ENCODE peak calls at places on chromosome 16, in four cellular contexts. S, H, R and F are unnamed samples.
A peak's percentile ranks its signal among the peaks of the same experiment; 100 is the strongest.

GRCh38 chr16:76035689-76036088 is 241.5 kb upstream of the CNTNAP4 start:
- DNase-seq in S (peak; percentile 59), H (no peak), R (peak; percentile 23), F (peak; percentile 51)

GRCh38 chr16:23448392-23448791 is 4.6 kb downstream of the COG7 start:
- DNase-seq in S (no peak), H (peak; percentile 21), R (no peak), F (no peak)

GRCh38 chr16:88327566-88328312 is 55.0 kb upstream of the ZNF469 start:
- DNase-seq in S (no peak), H (no peak), R (no peak), F (no peak)

GRCh38 chr16:17830651-17831050 is 359.9 kb upstream of the XYLT1 start:
- DNase-seq in S (no peak), H (no peak), R (no peak), F (no peak)

GRCh38 chr16:31460582-31461002 is 1.3 kb downstream of the ARMC5 start:
- DNase-seq in S (peak; percentile 65), H (peak; percentile 86), R (no peak), F (peak; percentile 78)

GRCh38 chr16:22816475-22816874 is 2.5 kb downstream of the HS3ST2 start:
- DNase-seq in S (peak; percentile 0), H (peak; percentile 18), R (no peak), F (no peak)

GRCh38 chr16:67150833-67151396 is at the start of gene B3GNT9:
- DNase-seq in S (peak; percentile 76), H (peak; percentile 97), R (no peak), F (peak; percentile 84)

GRCh38 chr16:77212736-77213541 is 13.7 kb downstream of the SYCE1L start:
- DNase-seq in S (peak; percentile 73), H (peak; percentile 58), R (peak; percentile 64), F (peak; percentile 84)

GRCh38 chr16:48574766-48575165 is 35.2 kb downstream of the N4BP1 start:
- DNase-seq in S (no peak), H (no peak), R (no peak), F (no peak)

GRCh38 chr16:82510041-82510440 is 116.7 kb upstream of the CDH13 start:
- DNase-seq in S (no peak), H (no peak), R (no peak), F (no peak)

GRCh38 chr16:4350365-4350786 is 745 bp downstream of the PAM16 start:
- DNase-seq in S (no peak), H (no peak), R (no peak), F (no peak)

GRCh38 chr16:4352843-4353242 is 1.7 kb upstream of the PAM16 start:
- DNase-seq in S (no peak), H (no peak), R (no peak), F (no peak)

GRCh38 chr16:4353675-4354074 is 2.6 kb upstream of the PAM16 start:
- DNase-seq in S (no peak), H (no peak), R (no peak), F (no peak)

GRCh38 chr16:4350787-4351659 is at the start of gene PAM16:
- DNase-seq in S (peak; percentile 97), H (peak; percentile 98), R (peak; percentile 97), F (peak; percentile 98)

DNA sequence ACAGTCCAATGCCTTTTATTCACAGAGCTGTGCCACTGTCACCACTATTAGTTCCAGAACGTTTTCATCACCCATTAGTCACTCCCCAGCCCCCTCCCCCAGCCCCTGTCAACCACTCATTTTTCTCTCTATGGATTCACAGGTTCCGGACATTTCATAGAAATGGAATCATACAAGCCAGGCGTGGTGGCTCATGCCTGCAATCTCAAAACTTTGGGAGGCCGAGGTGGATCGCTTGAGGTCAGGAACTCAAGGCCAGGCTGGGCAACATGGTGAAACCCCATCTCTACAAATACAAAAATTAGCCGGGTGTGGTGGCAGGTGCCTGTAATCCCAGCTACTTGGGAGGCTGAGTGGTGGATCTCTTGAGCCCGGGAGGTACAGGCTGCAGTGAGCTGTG is 759 bp upstream of the PAM16 start:
- DNase-seq in S (no peak), H (peak; percentile 69), R (no peak), F (no peak)
- H3K4me2 ChIP-seq in S (no peak overlapping the region), H (peak overlapping the region; percentile 53), R (no peak overlapping the region), F (peak overlapping the region; percentile 28)

GRCh38 chr16:81449899-81450608 is 5.4 kb downstream of the CMIP start:
- DNase-seq in S (no peak), H (no peak), R (no peak), F (no peak)

GRCh38 chr16:81449241-81449640 is 4.6 kb downstream of the CMIP start:
- DNase-seq in S (no peak), H (no peak), R (no peak), F (no peak)

GRCh38 chr16:81447383-81448101 is 2.9 kb downstream of the CMIP start:
- DNase-seq in S (no peak), H (no peak), R (no peak), F (peak; percentile 39)

GRCh38 chr16:81446318-81447275 is 2.0 kb downstream of the CMIP start:
- DNase-seq in S (peak; percentile 66), H (peak; percentile 78), R (no peak), F (peak; percentile 44)

DNA sequence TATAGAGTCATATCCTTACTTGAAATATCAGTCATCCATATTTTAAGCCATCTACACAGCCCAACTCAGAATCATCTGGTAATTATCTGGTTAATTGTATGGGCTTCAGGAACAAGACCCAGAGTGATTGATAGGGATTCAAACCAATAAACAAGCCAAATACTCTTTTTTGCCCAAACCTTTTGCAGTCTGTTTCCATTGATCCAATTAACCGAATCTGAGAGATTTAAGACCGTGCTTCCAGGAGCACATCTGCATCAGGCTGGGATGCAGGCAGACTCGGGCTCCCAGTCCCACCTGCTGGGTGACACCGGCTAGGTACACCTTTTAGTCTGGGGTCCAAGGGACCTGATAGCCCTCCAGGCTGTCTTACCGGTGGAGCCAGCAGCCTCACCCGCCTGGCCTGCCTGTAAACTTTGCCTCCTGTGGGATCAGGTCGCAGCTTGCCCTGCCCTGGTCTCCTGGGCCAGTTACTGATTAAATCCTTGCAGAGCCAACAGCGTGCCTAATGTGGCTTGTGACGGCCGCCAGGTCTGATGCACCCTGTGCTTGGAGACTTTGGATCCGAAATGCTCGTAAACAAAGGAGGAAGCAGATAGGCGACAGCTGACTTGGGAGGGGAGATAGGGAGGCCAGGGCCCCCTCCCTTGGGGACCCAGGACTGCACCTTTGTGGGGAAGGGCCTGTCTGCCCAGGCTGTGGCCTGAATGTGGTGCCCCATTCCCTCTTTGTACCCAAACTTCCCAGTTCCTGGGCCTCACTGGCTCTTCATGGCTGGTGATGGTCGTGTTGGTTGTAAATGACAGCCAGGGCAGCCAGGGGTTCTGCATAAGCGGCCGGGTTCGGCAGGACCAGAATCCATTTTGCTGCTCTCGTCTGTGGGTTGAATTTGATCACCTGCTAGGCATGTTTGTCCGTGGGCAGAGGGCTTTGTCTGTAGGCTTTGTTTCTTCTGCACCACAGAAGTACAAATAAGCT is 3.8 kb downstream of the CMIP start:
- DNase-seq in S (no peak), H (no peak), R (no peak), F (peak; percentile 44)
- H3K4me2 ChIP-seq in S (peak overlapping the region; percentile 18), H (no peak overlapping the region), R (no peak overlapping the region), F (peak overlapping the region; percentile 100)

DNA sequence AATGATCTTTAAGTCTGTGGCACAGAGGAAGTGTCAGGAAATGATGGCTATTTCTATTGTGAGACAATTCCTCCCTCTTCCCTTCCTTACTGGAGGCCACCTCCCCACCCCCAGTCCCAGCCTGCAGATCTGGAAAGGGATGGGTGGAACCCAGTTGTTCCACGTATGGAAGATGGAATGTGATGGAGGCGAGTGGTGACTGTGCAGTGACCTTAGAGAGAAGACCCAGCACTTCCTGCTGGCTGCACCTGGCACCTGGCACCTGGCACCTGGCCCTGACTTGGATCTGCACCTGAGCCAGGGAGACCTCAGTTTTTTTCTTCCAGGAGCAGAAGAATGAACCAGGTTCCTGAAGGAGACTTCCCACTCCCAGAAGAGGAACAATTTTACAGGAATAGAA is 33.0 kb upstream of the TMC5 start:
- DNase-seq in S (no peak), H (no peak), R (no peak), F (no peak)
- H3K4me2 ChIP-seq in S (no peak overlapping the region), H (no peak overlapping the region), R (no peak overlapping the region), F (no peak overlapping the region)

GRCh38 chr16:27324851-27325301 is 11.1 kb downstream of the IL4R start:
- DNase-seq in S (peak; percentile 78), H (no peak), R (no peak), F (peak; percentile 58)

GRCh38 chr16:27321013-27321960 is 7.5 kb downstream of the IL4R start:
- DNase-seq in S (no peak), H (peak; percentile 69), R (no peak), F (no peak)

GRCh38 chr16:27323781-27324561 is 10.2 kb downstream of the IL4R start:
- DNase-seq in S (peak; percentile 18), H (no peak), R (no peak), F (no peak)

GRCh38 chr16:27325736-27326135 is 12.0 kb downstream of the IL4R start:
- DNase-seq in S (peak; percentile 32), H (no peak), R (no peak), F (no peak)

DNA sequence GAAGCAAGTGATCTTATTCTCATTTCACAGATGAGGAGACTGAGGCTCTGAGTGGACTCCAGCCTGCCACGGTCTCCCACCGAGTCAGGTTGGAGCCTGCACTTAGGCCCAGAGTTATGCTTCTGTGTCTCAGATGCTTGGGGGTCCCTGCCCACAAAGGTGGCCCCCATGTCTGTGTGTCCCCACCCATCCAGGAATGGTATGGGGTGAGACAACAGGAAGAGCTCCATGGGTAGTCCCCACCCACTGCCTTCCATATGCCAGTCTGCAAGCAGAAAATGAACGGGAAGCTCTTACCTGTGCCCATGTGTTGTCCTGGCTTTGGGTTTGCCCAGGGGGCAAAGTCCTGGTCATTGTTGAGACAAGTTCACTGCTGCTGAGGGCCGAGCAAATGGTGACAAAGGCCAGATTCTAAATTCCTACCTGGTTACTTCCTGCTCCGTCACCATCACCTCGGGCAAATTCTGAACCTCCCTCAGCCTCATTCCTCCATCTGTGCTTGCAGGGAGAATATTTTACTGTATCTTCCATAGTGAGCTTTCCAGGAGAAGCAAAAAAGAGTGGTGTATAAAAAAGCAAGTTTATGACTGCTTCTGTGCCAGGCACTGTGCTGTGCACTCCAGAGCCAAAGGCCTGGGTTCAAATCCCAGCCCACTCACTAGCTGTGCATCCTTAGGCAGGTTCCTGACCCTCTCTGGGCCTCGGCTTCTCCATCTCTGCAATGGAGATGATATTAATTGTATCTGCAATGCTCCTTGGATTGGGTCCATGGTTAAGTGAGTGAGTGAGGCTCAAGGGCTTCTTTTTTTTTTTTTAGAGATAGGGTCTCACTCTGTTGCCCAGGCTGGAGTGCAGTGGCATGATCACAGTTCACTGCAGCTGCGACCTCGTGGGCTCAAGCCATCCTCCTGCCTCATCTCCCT is 9.3 kb downstream of the IL4R start:
- DNase-seq in S (peak; percentile 80), H (no peak), R (no peak), F (no peak)
- H3K4me2 ChIP-seq in S (no peak overlapping the region), H (no peak overlapping the region), R (no peak overlapping the region), F (no peak overlapping the region)

GRCh38 chr16:56985288-56985961 is 3.9 kb upstream of the NLRC5 start:
- DNase-seq in S (peak; percentile 61), H (peak; percentile 96), R (no peak), F (no peak)

GRCh38 chr16:56987692-56988091 is 1.7 kb upstream of the NLRC5 start:
- DNase-seq in S (no peak), H (no peak), R (no peak), F (no peak)

GRCh38 chr16:56985962-56986360 is 3.4 kb upstream of the NLRC5 start:
- DNase-seq in S (no peak), H (no peak), R (no peak), F (no peak)

GRCh38 chr16:56984639-56985038 is 4.7 kb upstream of the NLRC5 start:
- DNase-seq in S (peak; percentile 42), H (no peak), R (no peak), F (no peak)

DNA sequence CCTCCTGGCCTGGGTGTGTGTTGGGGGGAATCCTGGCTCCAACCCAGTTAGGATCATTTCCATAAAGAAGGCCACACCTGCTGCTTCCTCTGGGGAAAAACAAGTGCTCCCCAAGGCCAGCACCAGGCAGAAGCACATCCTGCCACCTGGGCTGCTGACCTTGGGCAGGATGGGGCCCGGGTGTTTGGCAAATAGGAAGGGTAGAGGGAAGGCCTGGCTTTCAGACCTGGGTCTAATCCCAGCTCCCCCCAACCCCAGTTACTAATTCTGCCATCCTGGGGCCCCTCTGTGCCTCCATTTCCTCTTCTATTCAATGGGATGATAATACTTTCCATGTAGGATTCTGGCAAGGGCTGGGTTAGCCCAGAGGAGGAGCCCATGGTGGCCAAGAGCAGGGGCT is 3.0 kb upstream of the NLRC5 start:
- DNase-seq in S (no peak), H (no peak), R (no peak), F (no peak)
- H3K4me2 ChIP-seq in S (no peak overlapping the region), H (no peak overlapping the region), R (no peak overlapping the region), F (no peak overlapping the region)